ENCODE peak calls at places on chromosomes 13 and 19, in four cellular contexts. Z is neural progenitor cell, X is IMR-90, Q is H1. H is an unnamed sample.

GRCh38 chr19:14774373-14774772 is 4.0 kb downstream of the ADGRE2 start:
- DNase-seq in X (no peak), Q (peak), Z (no peak), H (no peak)

GRCh38 chr13:74040200-74040599 is 94.0 kb downstream of the KLF12 start:
- DNase-seq in Z (peak), Q (peak), X (peak), H (no peak)

GRCh38 chr13:49021953-49022352 is 46.2 kb downstream of the FNDC3A start:
- DNase-seq in X (no peak), Z (no peak), Q (no peak), H (no peak)

GRCh38 chr13:29978211-29978610 is 127.8 kb upstream of the UBL3 start:
- DNase-seq in Z (no peak), Q (no peak), X (peak), H (peak)

GRCh38 chr13:95111608-95112007 is 189.6 kb downstream of the ABCC4 start:
- DNase-seq in Z (no peak), X (no peak), Q (no peak), H (no peak)

GRCh38 chr13:69935043-69935442 is 172.6 kb upstream of the ATXN8OS start:
- DNase-seq in Z (no peak), Q (no peak), X (no peak), H (peak)

GRCh38 chr13:88144580-88144979 is 473.4 kb downstream of the SLITRK5 start:
- DNase-seq in Z (no peak), X (no peak), Q (no peak), H (no peak)

GRCh38 chr19:2462635-2463421 is 6.1 kb upstream of the LMNB2 start:
- DNase-seq in X (peak), Z (peak), Q (peak), H (peak)

GRCh38 chr13:73274147-73274546 is 215.3 kb downstream of the KLF5 start:
- DNase-seq in X (peak), Z (no peak), Q (no peak), H (no peak)

GRCh38 chr19:51772977-51773376 is 12.0 kb downstream of the FPR2 start:
- DNase-seq in Z (no peak), Q (no peak), X (no peak), H (peak)

GRCh38 chr19:53328967-53329366 is 4.6 kb upstream of the ZNF845 start:
- DNase-seq in Q (no peak), X (peak), Z (no peak), H (no peak)

GRCh38 chr19:5955638-5955935 is 22.4 kb downstream of the RANBP3 start:
- DNase-seq in Q (no peak), X (peak), Z (no peak), H (no peak)

GRCh38 chr13:36131931-36132297 is 732 bp upstream of the DCLK1 start:
- DNase-seq in Z (no peak), Q (no peak), X (no peak), H (no peak)

GRCh38 chr19:1355974-1356865 is 27.5 kb upstream of the NDUFS7 start:
- DNase-seq in X (peak), Z (peak), Q (no peak), H (no peak)

GRCh38 chr19:932647-933552 is 7.1 kb downstream of the ARID3A start:
- DNase-seq in Z (peak), Q (peak), X (peak), H (peak)

GRCh38 chr19:33482486-33482885 is 39.1 kb downstream of the PEPD start:
- DNase-seq in X (peak), Q (no peak), Z (no peak), H (no peak)

GRCh38 chr19:47603706-47604310 is 5.1 kb upstream of the BICRA start:
- DNase-seq in X (no peak), Z (no peak), Q (no peak), H (no peak)

GRCh38 chr13:23921451-23921888 is 24.2 kb upstream of the C1QTNF9B start:
- DNase-seq in Z (peak), X (peak), Q (no peak), H (peak)

GRCh38 chr19:41606215-41606837 is 20.5 kb downstream of the CEACAM4 start:
- DNase-seq in Z (no peak), X (no peak), Q (no peak), H (no peak)

GRCh38 chr19:56683119-56683518 is 11.6 kb upstream of the ZNF835 start:
- DNase-seq in Z (no peak), Q (no peak), X (no peak), H (no peak)

GRCh38 chr19:514166-514663 is 6.9 kb downstream of the TPGS1 start:
- DNase-seq in Z (no peak), X (no peak), Q (no peak), H (no peak)

GRCh38 chr13:49810464-49810824 is 18.0 kb upstream of the KPNA3 start:
- DNase-seq in X (no peak), Q (no peak), Z (no peak), H (peak)

GRCh38 chr13:21674271-21675009 is 3.6 kb downstream of the FGF9 start:
- DNase-seq in X (no peak), Z (peak), Q (peak), H (no peak)

GRCh38 chr19:41398603-41399002 is 985 bp downstream of the BCKDHA start:
- DNase-seq in Q (no peak), Z (no peak), X (no peak), H (no peak)

GRCh38 chr19:40594657-40595077 is 6.5 kb upstream of the LTBP4 start:
- DNase-seq in Z (no peak), Q (peak), X (peak), H (peak)

GRCh38 chr13:106182404-106182803 is 353.1 kb downstream of the EFNB2 start:
- DNase-seq in Z (no peak), Q (no peak), X (peak), H (peak)

GRCh38 chr19:37513397-37513796 is 6.7 kb downstream of the ZNF793 start:
- DNase-seq in X (no peak), Q (no peak), Z (no peak), H (no peak)

GRCh38 chr19:58170860-58171259 is 12.0 kb upstream of the ZNF274 start:
- DNase-seq in Z (no peak), X (peak), Q (no peak), H (peak)

GRCh38 chr13:111639196-111639705 is 318.8 kb downstream of the TEX29 start:
- DNase-seq in Z (no peak), Q (no peak), X (no peak), H (no peak)

GRCh38 chr13:85148009-85148408 is 651.2 kb downstream of the SLITRK6 start:
- DNase-seq in X (no peak), Z (peak), Q (no peak), H (no peak)

GRCh38 chr19:3844596-3844995 is 24.2 kb downstream of the ZFR2 start:
- DNase-seq in X (peak), Q (no peak), Z (no peak), H (no peak)

GRCh38 chr19:41691268-41691970 is 3.3 kb upstream of the CEACAM7 start:
- DNase-seq in Q (peak), Z (no peak), X (no peak), H (no peak)

DNA sequence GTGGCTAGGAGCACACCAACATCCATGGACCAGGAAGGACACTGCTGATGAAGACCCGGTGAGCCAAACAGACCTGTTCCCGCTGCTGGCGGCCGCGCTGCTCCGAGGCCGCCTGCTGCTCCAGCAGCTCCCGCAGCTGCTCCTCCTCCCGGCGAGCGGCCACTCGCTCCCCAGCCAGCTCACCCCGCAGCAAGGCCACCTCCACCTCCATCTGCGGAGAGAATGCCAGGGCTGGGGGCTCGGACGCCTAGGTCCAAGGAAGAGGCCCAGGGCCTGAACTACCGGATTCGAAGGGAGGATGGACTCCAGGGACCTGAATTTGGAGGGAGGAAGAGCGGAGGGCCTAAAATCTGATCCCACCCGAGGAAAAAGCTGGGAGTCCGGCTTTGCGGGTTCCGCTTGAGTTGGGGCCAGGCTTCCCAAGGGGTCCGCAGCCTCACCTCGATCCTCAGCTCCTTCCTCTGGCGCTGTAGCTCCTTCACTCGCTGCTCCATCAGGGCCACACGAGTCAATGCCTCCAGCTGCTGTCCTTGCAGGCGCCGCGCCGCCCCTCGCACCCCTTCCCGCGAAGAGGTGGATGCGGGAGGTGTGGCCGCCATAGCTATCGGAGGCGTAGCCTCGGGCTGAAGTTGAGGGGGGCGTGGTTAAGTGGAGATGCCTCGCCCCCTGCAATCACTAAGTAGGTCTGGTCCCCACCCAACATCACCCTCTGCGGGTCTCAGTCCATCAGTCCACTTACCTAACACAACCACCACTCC is 2.7 kb downstream of the PHLDB3 start:
- DNase-seq in Z (peak), Q (peak), X (no peak), H (no peak)
- H3K9ac ChIP-seq in Z (no peak), Q (peak), X (no peak), H (no peak)

GRCh38 chr19:18939163-18939562 is 1.9 kb downstream of the HOMER3 start:
- DNase-seq in Z (no peak), Q (no peak), X (no peak), H (no peak)

GRCh38 chr19:18941628-18942354 is 774 bp upstream of the HOMER3 start:
- DNase-seq in Q (peak), Z (peak), X (no peak), H (no peak)

GRCh38 chr19:18942692-18943091 is 1.7 kb upstream of the HOMER3 start:
- DNase-seq in Q (no peak), Z (no peak), X (no peak), H (no peak)

GRCh38 chr19:18940791-18941627 is at the start of gene HOMER3:
- DNase-seq in Q (peak), Z (peak), X (peak), H (no peak)

DNA sequence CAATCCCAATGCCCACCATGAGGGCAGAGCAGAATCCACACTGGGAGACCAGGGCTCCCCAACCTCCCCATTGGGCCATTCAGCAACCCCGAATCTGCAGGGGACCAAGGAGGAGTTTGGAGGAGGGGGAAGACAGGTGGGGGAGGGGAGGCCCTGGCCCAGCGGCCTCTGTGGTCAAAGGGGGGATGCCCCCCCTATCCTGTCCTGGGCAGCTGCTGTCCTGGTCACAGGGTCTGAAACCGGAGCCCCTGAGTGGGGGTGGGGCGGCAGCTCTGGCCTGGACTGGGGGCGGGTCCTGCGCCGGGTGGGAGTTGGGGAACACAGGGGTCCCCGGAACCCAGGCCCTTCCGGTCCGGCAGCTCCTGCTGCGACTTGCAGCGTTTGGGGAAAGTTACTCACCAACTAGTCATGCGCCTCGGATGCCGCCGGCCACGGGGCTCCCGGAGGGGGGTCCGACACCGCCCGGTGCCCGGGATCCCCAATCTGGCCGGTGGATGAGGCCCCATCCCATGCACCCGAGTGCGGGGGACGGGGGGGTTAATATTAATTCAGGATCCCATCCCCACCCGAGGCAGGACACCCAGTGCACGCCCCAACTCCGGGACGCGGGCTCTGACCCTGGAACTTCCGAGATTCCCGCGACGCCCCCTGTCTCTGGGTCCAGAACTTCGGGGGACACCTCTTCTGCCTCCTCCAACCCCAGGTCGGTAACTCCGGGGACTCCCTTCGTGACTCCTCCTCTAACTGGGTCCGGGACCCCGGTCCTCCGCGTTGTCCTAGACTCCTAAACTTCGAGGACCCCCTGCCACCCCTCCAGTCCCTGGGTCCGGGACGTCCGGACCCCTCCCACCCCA is 868 bp downstream of the HOMER3 start:
- DNase-seq in Z (peak), Q (peak), X (peak), H (peak)
- H3K9ac ChIP-seq in Z (peak), Q (peak), X (peak), H (peak)

DNA sequence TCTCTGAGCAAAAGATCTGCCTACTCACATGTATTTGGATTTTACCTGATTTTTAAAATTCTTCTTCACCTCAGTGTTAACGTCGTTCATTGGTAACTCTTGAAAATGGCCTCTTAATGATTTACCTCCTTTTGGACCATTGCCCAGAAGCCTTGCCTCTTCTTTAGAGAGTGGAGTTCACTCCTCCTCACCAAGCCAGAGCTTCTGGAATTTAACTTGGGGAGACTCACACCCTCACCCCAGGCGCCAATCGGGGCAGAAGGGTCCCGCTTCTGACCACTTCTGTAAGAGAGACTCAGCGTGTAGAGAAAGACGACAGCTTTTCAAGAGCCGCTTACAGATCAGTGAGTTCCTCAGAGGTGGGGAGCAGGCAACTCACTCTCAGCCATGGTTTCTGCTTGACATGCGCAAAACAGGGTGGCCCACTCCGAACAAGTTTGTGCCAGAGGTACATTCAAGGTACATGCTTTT is 2.7 kb downstream of the PNMA8C start:
- DNase-seq in X (no peak), Z (peak), Q (no peak), H (no peak)
- H3K9ac ChIP-seq in X (peak), Z (no peak), Q (peak), H (no peak)

GRCh38 chr19:18097993-18098890 is 664 bp downstream of the MAST3 start:
- DNase-seq in Z (no peak), Q (no peak), X (no peak), H (no peak)
- H3K9ac ChIP-seq in Z (no peak), Q (no peak), X (peak), H (no peak)